ENCODE peak calls at places on chromosomes 2 and 18, in seven cellular contexts. M is CD8-positive, alpha-beta memory T cell; P is sigmoid colon; Z is upper lobe of right lung; J is IMR-90; R is gastrocnemius medialis; E is lung. C is an unnamed sample. For H3K27me3, the result is how much of the 10 kb centered on the place peaks cover.

GRCh38 chr2:159083601-159084000 is 115.2 kb downstream of the TANC1 start:
- DNase-seq in R (no peak), J (peak), M (no peak), P (no peak), Z (no peak), E (no peak), C (no peak)

GRCh38 chr2:201781583-201782051 is 884 bp upstream of the ALS2 start:
- DNase-seq in J (no peak), R (no peak), Z (no peak), M (peak), P (peak), E (no peak), C (no peak)

GRCh38 chr18:35117951-35118411 is 76.8 kb downstream of the MAPRE2 start:
- DNase-seq in Z (no peak), M (no peak), J (peak), P (peak), E (no peak), R (peak), C (no peak)

GRCh38 chr2:234457421-234457820 is 39.5 kb downstream of the ARL4C start:
- DNase-seq in Z (no peak), P (no peak), R (no peak), E (no peak), M (no peak), J (peak), C (no peak)

GRCh38 chr2:20573611-20574422 is 77.1 kb downstream of the HS1BP3 start:
- DNase-seq in E (no peak), M (no peak), P (peak), R (no peak), Z (no peak), J (peak), C (no peak)

GRCh38 chr18:51857989-51858388 is 482.0 kb upstream of the DCC start:
- DNase-seq in R (no peak), Z (no peak), J (no peak), M (no peak), E (no peak), P (no peak), C (no peak)

GRCh38 chr18:47247036-47247832 is 4.2 kb downstream of the SKOR2 start:
- DNase-seq in P (no peak), E (no peak), J (no peak), M (no peak), Z (no peak), R (no peak), C (peak)

GRCh38 chr2:36587556-36587955 is 10.4 kb downstream of the FEZ2 start:
- DNase-seq in M (no peak), E (no peak), Z (no peak), J (peak), R (no peak), P (no peak), C (no peak)

GRCh38 chr2:240358821-240359342 is 76.6 kb upstream of the GPC1 start:
- DNase-seq in Z (no peak), P (peak), M (no peak), E (no peak), R (no peak), J (no peak), C (no peak)

GRCh38 chr18:73214970-73215369 is 347.2 kb upstream of the NETO1 start:
- DNase-seq in R (no peak), E (no peak), J (no peak), P (no peak), M (no peak), Z (no peak), C (no peak)

GRCh38 chr2:52269696-52270485 is 1238.0 kb upstream of the NRXN1 start:
- DNase-seq in J (peak), E (no peak), M (no peak), P (no peak), Z (no peak), R (no peak), C (no peak)

GRCh38 chr2:120579916-120580685 is 155.6 kb upstream of the GLI2 start:
- DNase-seq in M (no peak), Z (no peak), R (no peak), P (no peak), E (no peak), J (no peak), C (no peak)

GRCh38 chr2:141329949-141330348 is 800.9 kb downstream of the LRP1B start:
- DNase-seq in M (no peak), E (no peak), P (no peak), J (peak), R (no peak), Z (no peak), C (no peak)

GRCh38 chr18:3652380-3653262 is 202.6 kb downstream of the TGIF1 start:
- DNase-seq in Z (no peak), M (no peak), J (peak), P (no peak), R (no peak), E (no peak), C (peak)

GRCh38 chr2:201046881-201047280 is 24.6 kb downstream of the HYCC2 start:
- DNase-seq in E (no peak), J (no peak), P (no peak), Z (no peak), R (no peak), M (no peak), C (no peak)

GRCh38 chr2:159030674-159031380 is 62.4 kb downstream of the TANC1 start:
- DNase-seq in E (peak), M (no peak), P (peak), J (peak), Z (no peak), R (peak), C (peak)

GRCh38 chr2:70212298-70212948 is 21.6 kb upstream of the C2orf42 start:
- DNase-seq in M (no peak), J (no peak), E (no peak), R (peak), Z (no peak), P (no peak), C (no peak)

GRCh38 chr2:158797963-158798700 is 3.0 kb downstream of the DAPL1 start:
- DNase-seq in Z (no peak), M (no peak), E (no peak), P (no peak), J (no peak), R (no peak), C (no peak)

GRCh38 chr2:128783193-128783671 is 464.6 kb upstream of the HS6ST1 start:
- DNase-seq in R (no peak), P (peak), J (no peak), E (peak), Z (peak), M (no peak), C (no peak)

GRCh38 chr2:190532581-190532980 is 1.9 kb downstream of the NEMP2 start:
- DNase-seq in J (no peak), M (no peak), Z (no peak), R (no peak), E (no peak), P (no peak), C (no peak)

GRCh38 chr2:231203087-231203486 is 4.7 kb downstream of the ARMC9 start:
- DNase-seq in R (no peak), Z (no peak), P (peak), J (no peak), E (no peak), M (no peak), C (no peak)

GRCh38 chr2:175553944-175554343 is 372.4 kb upstream of the ATP5MC3 start:
- DNase-seq in Z (no peak), J (no peak), R (no peak), M (no peak), E (no peak), P (no peak), C (no peak)

GRCh38 chr2:175560521-175561164 is 379.1 kb upstream of the ATP5MC3 start:
- DNase-seq in J (no peak), R (no peak), M (no peak), Z (no peak), P (no peak), E (no peak), C (no peak)

GRCh38 chr2:175557810-175558377 is 376.4 kb upstream of the ATP5MC3 start:
- DNase-seq in R (no peak), P (no peak), M (no peak), E (no peak), Z (no peak), J (no peak), C (no peak)

DNA sequence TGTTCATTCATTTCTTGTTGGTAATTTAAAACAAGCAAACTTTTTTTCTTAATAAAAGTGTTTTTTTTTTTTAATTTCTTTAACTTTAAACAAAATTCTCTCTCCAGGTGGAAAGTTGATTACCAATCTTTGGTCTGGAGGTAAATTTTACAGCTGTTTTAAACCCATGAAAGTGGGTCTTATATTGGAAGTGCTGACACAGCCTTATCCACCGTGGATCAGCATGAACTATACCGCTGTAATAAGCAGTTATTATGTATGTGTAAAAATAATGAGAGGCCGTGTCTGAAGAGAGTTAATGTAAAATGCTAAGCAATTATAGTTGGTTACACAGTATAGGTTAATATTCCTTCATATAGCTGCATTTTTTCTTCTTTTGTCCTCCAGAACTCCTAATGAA is 378.1 kb upstream of the ATP5MC3 start:
- DNase-seq in P (no peak), Z (no peak), M (no peak), J (no peak), E (no peak), R (no peak), C (no peak)
- H3K27me3 ChIP-seq in P (under half), Z (under half), M (under half), J (under half), E (under half), R (under half), C (under half)

GRCh38 chr2:212667751-212668316 is 129.2 kb upstream of the ERBB4 start:
- DNase-seq in P (no peak), R (no peak), J (no peak), Z (no peak), M (no peak), E (no peak), C (no peak)
- H3K4me3 ChIP-seq in P (no peak), R (no peak), J (no peak), Z (no peak), M (no peak), E (no peak), C (no peak)

GRCh38 chr18:74445585-74445984 is 11.5 kb downstream of the DIPK1C start:
- DNase-seq in Z (no peak), R (no peak), P (no peak), J (no peak), M (no peak), E (no peak), C (no peak)
- H3K27me3 ChIP-seq in Z (under half), R (under half), P (under half), J (under half), M (under half), E (under half), C (under half)

GRCh38 chr2:152730591-152731333 is 12.3 kb downstream of the ARL6IP6 start:
- DNase-seq in Z (no peak), J (no peak), P (no peak), R (no peak), E (no peak), M (peak), C (no peak)
- H3K4me3 ChIP-seq in Z (no peak), J (no peak), P (no peak), R (no peak), E (no peak), M (no peak), C (no peak)

C was measured in endodermal cell.